ENCODE peak calls at places on chromosomes 16 and 17, in ten cellular contexts. L, T, B, F, Z, X, H, S, V and E are unnamed samples.

GRCh38 chr16:85455534-85455933 is 157.6 kb upstream of the GSE1 start:
- DNase-seq in L (no peak), T (no peak), B (no peak), F (no peak), Z (no peak), X (no peak), H (no peak), S (no peak), V (no peak), E (no peak)

GRCh38 chr16:89420204-89420603 is 70.2 kb downstream of the ANKRD11 start:
- DNase-seq in L (no peak), T (no peak), B (no peak), F (peak; percentile 65), Z (no peak), X (no peak), H (no peak), S (no peak), V (no peak), E (no peak)

GRCh38 chr17:78724544-78724943 is 57.5 kb downstream of the CYTH1 start:
- DNase-seq in L (no peak), T (no peak), B (no peak), F (no peak), Z (no peak), X (no peak), H (peak; percentile 66), S (no peak), V (no peak), E (no peak)

GRCh38 chr17:47735536-47736011 is 2.5 kb downstream of the TBX21 start:
- DNase-seq in L (no peak), T (no peak), B (no peak), F (peak; percentile 80), Z (peak; percentile 24), X (no peak), H (no peak), S (peak; percentile 56), V (no peak), E (no peak)

GRCh38 chr17:10141436-10141835 is 57.0 kb downstream of the GAS7 start:
- DNase-seq in L (no peak), T (no peak), B (no peak), F (no peak), Z (no peak), X (no peak), H (no peak), S (no peak), V (no peak), E (no peak)

GRCh38 chr17:71224824-71225575 is 895.8 kb upstream of the SOX9 start:
- DNase-seq in L (peak; percentile 29), T (peak; percentile 28), B (no peak), F (no peak), Z (no peak), X (no peak), H (no peak), S (no peak), V (no peak), E (no peak)

GRCh38 chr17:45977506-45977824 is 21.6 kb upstream of the STH start:
- DNase-seq in L (no peak), T (no peak), B (no peak), F (no peak), Z (no peak), X (no peak), H (no peak), S (no peak), V (no peak), E (no peak)

GRCh38 chr17:67439269-67439668 is 62.2 kb downstream of the PITPNC1 start:
- DNase-seq in L (no peak), T (no peak), B (no peak), F (no peak), Z (no peak), X (no peak), H (no peak), S (no peak), V (no peak), E (no peak)

DNA sequence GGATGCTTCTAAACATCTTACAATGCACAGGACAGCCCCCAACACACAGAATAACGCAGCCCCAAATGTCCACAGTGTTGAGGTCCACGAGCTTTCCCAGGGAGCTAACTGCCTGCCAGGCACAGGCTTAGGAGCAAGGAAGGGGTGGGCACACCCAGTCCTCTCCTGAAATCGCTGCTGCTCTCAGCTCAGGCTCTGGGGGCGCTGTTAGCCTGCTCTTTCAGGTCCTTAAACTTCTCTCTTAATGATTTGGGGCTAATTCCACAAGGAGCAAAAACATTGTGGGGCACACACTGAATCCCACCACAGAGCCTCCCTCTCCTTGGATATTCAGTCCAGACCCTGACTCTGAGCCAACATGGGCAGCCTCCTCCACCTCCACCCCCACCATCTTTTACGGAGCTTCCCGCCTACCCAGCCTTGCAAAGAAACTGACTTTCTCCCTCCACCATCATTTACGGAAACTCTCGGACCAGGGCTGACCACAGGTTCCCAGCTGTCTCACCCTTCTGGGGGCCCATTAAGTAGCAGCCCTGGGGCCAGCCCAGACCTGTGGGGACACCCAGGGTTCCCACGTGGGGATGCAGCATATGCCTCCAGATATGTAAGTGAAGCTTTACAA is 1.1 kb downstream of the CD300H start:
- DNase-seq in L (peak; percentile 29), T (peak; percentile 67), B (no peak), F (peak; percentile 37), Z (no peak), X (peak; percentile 14), H (no peak), S (no peak), V (no peak), E (no peak)
- TF ChIP-seq CTCF in L (peak; percentile 46), T (peak; percentile 76), B (peak; percentile 40), F (peak; percentile 75), Z (peak; percentile 67), X (peak; percentile 39), H (no peak), S (peak; percentile 40), V (peak; percentile 82), E (peak; percentile 85)

DNA sequence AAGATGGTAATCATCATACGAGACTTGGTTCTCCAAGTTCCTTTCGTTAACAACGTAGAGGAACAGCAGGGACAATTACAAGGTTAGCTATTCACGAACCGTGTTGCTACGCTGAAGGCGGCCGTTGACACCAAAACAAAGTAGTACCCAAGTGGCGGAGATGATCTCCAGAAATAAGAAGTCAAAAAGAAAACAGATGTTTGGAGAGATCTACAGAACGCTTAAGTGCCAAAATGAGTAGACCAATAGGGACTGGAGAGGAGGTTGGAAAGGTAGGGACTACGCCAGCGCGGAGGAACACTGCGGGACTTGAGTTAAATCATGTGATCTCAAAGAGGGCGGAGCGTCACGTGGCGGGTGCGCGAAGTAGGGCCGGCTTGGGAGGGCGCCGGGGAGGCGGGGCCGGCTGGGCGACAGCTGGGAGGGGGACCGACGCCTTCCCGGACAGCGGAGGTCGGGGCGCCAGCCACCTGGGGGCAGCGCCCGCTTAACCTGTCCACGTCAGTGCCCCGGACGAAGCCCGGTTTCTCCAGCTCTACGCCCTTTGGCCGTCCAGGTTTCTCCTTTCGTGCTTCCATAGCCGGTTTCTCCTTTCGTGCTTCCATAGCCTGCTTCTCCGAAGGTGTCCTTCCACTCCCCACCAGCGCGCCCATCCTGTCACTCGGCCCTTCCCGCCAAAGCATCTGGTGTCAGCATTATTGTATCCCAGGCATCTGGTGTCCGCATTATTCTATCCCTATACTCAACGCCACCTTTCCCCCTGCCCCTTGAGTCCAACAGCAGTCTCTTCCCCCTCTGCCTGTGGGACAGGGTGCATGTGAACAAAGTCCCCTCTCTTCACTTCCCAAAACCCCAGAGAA is 698 bp upstream of the GABARAP start:
- DNase-seq in L (peak; percentile 97), T (peak; percentile 98), B (peak; percentile 94), F (peak; percentile 97), Z (peak; percentile 98), X (peak; percentile 98), H (peak; percentile 95), S (peak; percentile 99), V (peak; percentile 97), E (peak; percentile 84)
- TF ChIP-seq CTCF in L (no peak), T (no peak), B (no peak), F (no peak), Z (no peak), X (no peak), H (no peak), S (no peak), V (no peak), E (no peak)

GRCh38 chr16:86457621-86458456 is 52.5 kb upstream of the FOXF1 start:
- DNase-seq in L (peak; percentile 46), T (peak; percentile 18), B (peak; percentile 80), F (no peak), Z (no peak), X (peak; percentile 70), H (no peak), S (peak; percentile 94), V (no peak), E (no peak)

GRCh38 chr16:86452451-86452850 is 57.9 kb upstream of the FOXF1 start:
- DNase-seq in L (no peak), T (no peak), B (no peak), F (no peak), Z (no peak), X (peak; percentile 63), H (no peak), S (peak; percentile 80), V (no peak), E (no peak)

GRCh38 chr16:86455116-86455515 is 55.2 kb upstream of the FOXF1 start:
- DNase-seq in L (peak; percentile 40), T (peak; percentile 44), B (peak; percentile 85), F (no peak), Z (no peak), X (peak; percentile 72), H (no peak), S (peak; percentile 80), V (no peak), E (no peak)

GRCh38 chr16:86458457-86458777 is 51.9 kb upstream of the FOXF1 start:
- DNase-seq in L (no peak), T (no peak), B (no peak), F (no peak), Z (no peak), X (no peak), H (no peak), S (no peak), V (no peak), E (no peak)

DNA sequence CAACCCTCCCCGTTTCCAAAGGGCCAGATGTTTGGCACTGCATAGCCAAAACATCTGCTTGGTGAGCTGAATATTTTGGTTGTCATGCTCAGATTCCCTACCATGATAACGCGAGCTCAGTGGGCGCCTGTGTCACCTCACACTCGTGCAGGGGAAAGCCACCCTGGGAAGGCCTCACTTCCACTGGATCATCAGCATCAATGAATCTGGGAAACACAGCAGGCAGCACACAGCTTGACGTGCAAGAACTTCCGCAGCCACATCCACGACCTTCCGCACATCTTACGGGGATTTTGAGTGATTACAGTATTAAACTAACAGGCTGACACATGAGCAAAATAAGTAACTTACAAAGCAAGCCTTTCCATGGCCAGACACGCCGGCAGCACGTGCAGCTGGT is 54.7 kb upstream of the FOXF1 start:
- DNase-seq in L (no peak), T (no peak), B (no peak), F (no peak), Z (no peak), X (no peak), H (no peak), S (no peak), V (no peak), E (no peak)
- TF ChIP-seq CTCF in L (no peak), T (no peak), B (no peak), F (no peak), Z (no peak), X (no peak), H (no peak), S (no peak), V (no peak), E (no peak)

DNA sequence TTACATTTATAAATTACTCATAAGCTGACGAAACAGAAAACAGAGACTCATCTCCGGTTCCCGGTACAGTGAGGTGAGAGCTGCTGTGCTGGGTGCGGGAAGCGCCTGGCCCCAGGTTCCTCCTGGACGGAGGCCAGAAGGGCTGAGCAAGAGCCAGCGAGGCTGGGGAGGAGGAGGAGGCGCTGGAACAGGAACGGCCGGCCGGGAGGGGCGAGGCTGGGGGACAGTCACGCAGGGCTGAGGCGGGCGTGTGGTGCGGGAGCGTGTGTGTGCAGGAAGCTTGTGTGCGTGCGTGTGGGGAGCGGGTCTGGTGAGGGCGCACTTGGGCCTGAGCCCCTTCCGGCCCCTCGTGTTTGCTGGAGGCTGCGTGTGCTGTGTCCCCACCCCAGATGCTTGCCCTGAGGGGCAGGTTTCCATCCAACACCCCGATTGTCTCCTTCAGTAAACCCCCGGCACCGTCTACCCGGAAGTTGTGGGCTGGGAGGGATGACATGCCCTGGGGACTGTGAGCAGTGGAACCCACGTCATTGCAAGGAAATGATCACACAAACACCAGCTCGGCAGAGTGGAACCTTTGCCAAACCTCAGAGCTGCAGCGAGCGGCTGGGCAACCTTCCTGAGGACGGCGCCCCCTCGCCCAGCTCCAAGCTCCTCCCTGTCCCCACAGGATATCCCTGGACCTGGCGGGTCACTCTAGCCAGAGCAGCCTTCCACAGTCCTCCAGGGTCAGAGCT is 19.4 kb downstream of the CD7 start:
- DNase-seq in L (peak; percentile 97), T (peak; percentile 95), B (peak; percentile 79), F (peak; percentile 90), Z (peak; percentile 96), X (peak; percentile 94), H (peak; percentile 92), S (peak; percentile 96), V (peak; percentile 95), E (peak; percentile 69)
- TF ChIP-seq CTCF in L (no peak), T (peak; percentile 6), B (no peak), F (peak; percentile 3), Z (no peak), X (no peak), H (no peak), S (no peak), V (no peak), E (no peak)